ENCODE peak calls at places on chromosomes 4 and X, in eight cellular contexts. Y, U, W, Q, X, A, S and C are unnamed samples.

GRCh38 chr4:155271557-155271956 is 63.1 kb downstream of the NPY2R start:
- DNase-seq in Y (no peak), U (no peak), W (no peak), Q (no peak), X (no peak), A (no peak), S (no peak), C (no peak)

GRCh38 chr4:6591305-6591704 is 16.3 kb downstream of the MAN2B2 start:
- DNase-seq in Y (peak), U (no peak), W (no peak), Q (no peak), X (no peak), A (no peak), S (no peak), C (no peak)

GRCh38 chrX:123087326-123087725 is 96.8 kb upstream of the GRIA3 start:
- DNase-seq in Y (no peak), U (peak), W (no peak), Q (no peak), X (peak), A (no peak), S (no peak), C (no peak)

GRCh38 chr4:114729339-114729738 is 130.7 kb downstream of the UGT8 start:
- DNase-seq in Y (no peak), U (no peak), W (no peak), Q (no peak), X (no peak), A (no peak), S (no peak), C (no peak)

GRCh38 chrX:135087867-135088266 is 32.5 kb downstream of the ETDB start:
- DNase-seq in Y (no peak), U (no peak), W (no peak), Q (no peak), X (no peak), A (no peak), S (no peak), C (no peak)

GRCh38 chr4:82900016-82900334 is 560 bp upstream of the THAP9 start:
- DNase-seq in Y (peak), U (no peak), W (no peak), Q (no peak), X (no peak), A (no peak), S (no peak), C (no peak)

GRCh38 chr4:2068566-2068965 is 9.4 kb downstream of the NAT8L start:
- DNase-seq in Y (no peak), U (no peak), W (no peak), Q (no peak), X (no peak), A (no peak), S (no peak), C (no peak)

GRCh38 chr4:169243808-169244207 is 26.9 kb downstream of the SH3RF1 start:
- DNase-seq in Y (no peak), U (peak), W (no peak), Q (no peak), X (no peak), A (no peak), S (no peak), C (no peak)

GRCh38 chr4:141455651-141456050 is 180.7 kb upstream of the IL15 start:
- DNase-seq in Y (no peak), U (no peak), W (no peak), Q (no peak), X (no peak), A (no peak), S (no peak), C (no peak)

GRCh38 chrX:35699642-35700041 is 98.5 kb upstream of the MAGEB16 start:
- DNase-seq in Y (no peak), U (no peak), W (no peak), Q (no peak), X (no peak), A (no peak), S (no peak), C (no peak)

GRCh38 chrX:39677987-39678840 is 419.5 kb downstream of the BCOR start:
- DNase-seq in Y (no peak), U (no peak), W (no peak), Q (no peak), X (no peak), A (no peak), S (no peak), C (no peak)

GRCh38 chr4:15400911-15401671 is 26.7 kb upstream of the C1QTNF7 start:
- DNase-seq in Y (no peak), U (peak), W (no peak), Q (no peak), X (no peak), A (peak), S (peak), C (peak)

GRCh38 chrX:152136312-152136711 is 2.1 kb downstream of the MAGEA10 start:
- DNase-seq in Y (no peak), U (no peak), W (no peak), Q (no peak), X (no peak), A (no peak), S (no peak), C (no peak)

GRCh38 chr4:47837582-47838294 is at the start of gene CORIN:
- DNase-seq in Y (no peak), U (no peak), W (no peak), Q (no peak), X (peak), A (no peak), S (peak), C (no peak)

GRCh38 chr4:162456106-162456505 is 292.3 kb upstream of the FSTL5 start:
- DNase-seq in Y (no peak), U (no peak), W (no peak), Q (no peak), X (no peak), A (no peak), S (no peak), C (no peak)